ENCODE peak calls at places on chromosomes 16 and 17, in eight cellular contexts. D, B, L, W, H, C, Q and M are unnamed samples.

GRCh38 chr16:78748471-78748929 is 649.0 kb downstream of the WWOX start:
- DNase-seq in D (no peak), B (peak; percentile 51), L (no peak), W (no peak), H (no peak), C (no peak), Q (no peak), M (no peak)

GRCh38 chr16:59645194-59645593 is 911.1 kb upstream of the GOT2 start:
- DNase-seq in D (no peak), B (no peak), L (no peak), W (no peak), H (no peak), C (no peak), Q (no peak), M (no peak)

GRCh38 chr17:73474370-73474988 is 162.7 kb upstream of the CDC42EP4 start:
- DNase-seq in D (peak; percentile 63), B (peak; percentile 98), L (peak; percentile 8), W (peak; percentile 52), H (no peak), C (peak; percentile 88), Q (no peak), M (no peak)

GRCh38 chr17:59266748-59267147 is 46.4 kb downstream of the GDPD1 start:
- DNase-seq in D (no peak), B (no peak), L (no peak), W (no peak), H (no peak), C (no peak), Q (no peak), M (no peak)

GRCh38 chr16:67016681-67017450 is 12.1 kb upstream of the CBFB start:
- DNase-seq in D (no peak), B (no peak), L (no peak), W (no peak), H (no peak), C (no peak), Q (no peak), M (no peak)

GRCh38 chr17:19365499-19365817 is 2.9 kb upstream of the B9D1 start:
- DNase-seq in D (no peak), B (no peak), L (no peak), W (no peak), H (no peak), C (no peak), Q (no peak), M (no peak)

GRCh38 chr16:11315499-11315898 is 29.8 kb upstream of the RMI2 start:
- DNase-seq in D (no peak), B (no peak), L (no peak), W (no peak), H (no peak), C (no peak), Q (peak; percentile 100), M (no peak)

GRCh38 chr16:50583211-50583610 is 35.0 kb downstream of the NKD1 start:
- DNase-seq in D (no peak), B (no peak), L (no peak), W (no peak), H (no peak), C (no peak), Q (no peak), M (no peak)

GRCh38 chr17:1931759-1932579 is 93.2 kb downstream of the RTN4RL1 start:
- DNase-seq in D (no peak), B (no peak), L (no peak), W (no peak), H (no peak), C (no peak), Q (peak; percentile 76), M (no peak)

GRCh38 chr17:8696456-8696855 is 48.2 kb downstream of the CCDC42 start:
- DNase-seq in D (no peak), B (no peak), L (no peak), W (no peak), H (no peak), C (no peak), Q (peak; percentile 70), M (no peak)

GRCh38 chr17:2393954-2394749 is 6.7 kb downstream of the MNT start:
- DNase-seq in D (no peak), B (peak; percentile 22), L (no peak), W (no peak), H (no peak), C (no peak), Q (peak; percentile 92), M (no peak)

DNA sequence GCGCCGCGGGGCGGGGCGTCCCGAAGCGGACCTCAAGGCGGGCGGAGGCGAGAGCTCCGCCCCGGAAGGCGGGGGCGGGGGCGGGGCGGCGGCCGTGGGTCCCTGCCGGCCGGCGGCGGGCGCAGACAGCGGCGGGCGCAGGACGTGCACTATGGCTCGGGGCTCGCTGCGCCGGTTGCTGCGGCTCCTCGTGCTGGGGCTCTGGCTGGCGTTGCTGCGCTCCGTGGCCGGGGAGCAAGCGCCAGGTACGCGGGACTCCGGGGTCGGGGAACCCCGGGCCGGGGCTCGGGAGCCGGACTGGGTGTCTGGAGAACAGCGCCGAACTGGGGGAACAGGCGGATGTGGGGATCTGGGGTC is at the start of gene TNFRSF12A:
- DNase-seq in D (peak; percentile 64), B (peak; percentile 95), L (no peak), W (peak; percentile 49), H (no peak), C (peak; percentile 87), Q (peak; percentile 92), M (peak; percentile 70)
- TF ChIP-seq CTCF in D (no peak), B (no peak), L (no peak), W (no peak), H (peak; percentile 1), C (no peak), Q (no peak), M (no peak)

GRCh38 chr16:19245326-19245925 is 40.1 kb upstream of the CLEC19A start:
- DNase-seq in D (no peak), B (no peak), L (no peak), W (no peak), H (no peak), C (no peak), Q (peak; percentile 12), M (no peak)
- TF ChIP-seq REST in D (no peak), B (no peak), L (no peak), W (no peak), H (no peak), C (no peak), Q (no peak), M (no peak)

GRCh38 chr16:30459456-30459855 is 13.1 kb upstream of the ITGAL start:
- DNase-seq in D (no peak), B (no peak), L (no peak), W (no peak), H (no peak), C (no peak), Q (no peak), M (peak; percentile 64)
- H3K4me3 ChIP-seq in D (no peak overlapping the region), B (no peak overlapping the region), L (no peak overlapping the region), W (no peak overlapping the region), H (peak overlapping the region; percentile 9), C (no peak overlapping the region), Q (no peak overlapping the region), M (no peak overlapping the region)

DNA sequence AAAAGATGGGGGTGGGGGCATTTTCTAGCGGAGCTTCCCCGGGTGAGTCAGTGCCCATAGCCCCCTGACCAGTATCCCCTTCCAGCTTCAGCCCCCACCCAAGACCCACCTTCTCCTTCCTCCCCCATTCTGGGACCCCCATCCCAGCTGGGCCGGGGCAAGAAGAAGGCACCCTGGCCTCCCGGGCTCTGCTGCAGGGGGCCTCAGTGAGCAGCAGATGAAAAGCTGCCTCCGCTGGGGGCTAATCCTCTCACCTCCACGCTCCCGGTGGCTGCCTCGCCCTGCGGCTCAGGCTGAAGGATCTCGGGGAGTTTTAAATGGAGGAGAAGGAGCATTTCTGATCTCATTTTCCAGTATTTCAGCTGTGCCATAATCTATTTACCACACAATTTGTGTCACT is 313.5 kb upstream of the TNRC6C start:
- DNase-seq in D (no peak), B (no peak), L (no peak), W (no peak), H (no peak), C (no peak), Q (peak; percentile 44), M (no peak)
- TF ChIP-seq CTCF in D (no peak), B (no peak), L (no peak), W (peak; percentile 16), H (no peak), C (no peak), Q (peak; percentile 50), M (no peak)

DNA sequence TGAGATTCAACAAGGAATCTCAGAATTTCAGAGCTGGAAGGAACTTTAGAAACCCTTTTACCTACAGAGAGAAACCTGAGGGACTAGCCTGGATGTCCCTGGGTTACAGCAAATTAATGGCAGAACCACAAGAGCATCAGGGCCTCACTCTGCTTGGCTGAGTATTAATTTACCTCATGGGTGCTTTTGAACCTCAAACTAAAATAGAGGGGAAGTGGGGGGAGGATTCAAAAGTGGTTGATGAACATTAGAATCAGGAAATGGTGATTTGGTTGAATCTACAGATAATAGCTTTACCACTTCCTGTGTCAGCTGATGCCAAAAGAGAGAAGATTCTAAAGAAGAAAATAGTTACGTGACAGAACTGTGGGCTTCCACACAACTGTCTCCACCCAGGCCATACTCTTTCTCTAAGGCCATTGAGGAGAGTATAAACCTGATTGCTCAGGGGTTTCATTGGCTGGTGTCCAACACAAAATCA is 11.3 kb upstream of the SKAP1 start:
- DNase-seq in D (no peak), B (no peak), L (no peak), W (no peak), H (peak; percentile 96), C (no peak), Q (no peak), M (no peak)
- TF ChIP-seq REST in D (no peak), B (no peak), L (no peak), W (no peak), H (no peak), C (no peak), Q (no peak), M (no peak)

DNA sequence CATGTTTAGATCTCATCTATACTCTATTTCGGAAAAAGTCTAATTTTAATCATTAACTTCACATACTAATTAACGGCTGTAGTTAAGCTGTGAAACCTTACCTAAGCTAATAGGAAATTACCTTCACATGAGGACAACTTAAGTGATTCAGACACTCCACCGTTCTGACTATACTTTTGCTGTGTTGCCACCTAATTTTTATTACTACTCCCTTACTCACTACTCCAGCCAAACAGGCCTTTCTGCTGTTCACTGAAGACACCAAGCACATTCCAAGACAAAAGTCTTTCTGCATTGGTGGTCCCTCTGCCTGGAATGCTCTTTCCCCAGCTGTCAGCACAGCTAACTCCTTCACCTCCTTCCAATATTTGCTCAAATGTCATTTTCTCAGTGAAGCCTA is 1.3 kb downstream of the CMTR2 start:
- DNase-seq in D (no peak), B (no peak), L (no peak), W (no peak), H (no peak), C (no peak), Q (no peak), M (no peak)
- H3K4me3 ChIP-seq in D (peak overlapping the region; percentile 67), B (peak overlapping the region; percentile 96), L (peak overlapping the region; percentile 84), W (peak overlapping the region; percentile 77), H (peak overlapping the region; percentile 80), C (peak overlapping the region; percentile 62), Q (peak overlapping the region; percentile 94), M (peak overlapping the region; percentile 79)

GRCh38 chr16:24805484-24805883 is 40.3 kb upstream of the SLC5A11 start:
- DNase-seq in D (no peak), B (no peak), L (no peak), W (no peak), H (no peak), C (no peak), Q (no peak), M (no peak)

GRCh38 chr16:24801761-24802302 is 43.9 kb upstream of the SLC5A11 start:
- DNase-seq in D (no peak), B (no peak), L (no peak), W (no peak), H (no peak), C (no peak), Q (no peak), M (no peak)

GRCh38 chr16:24800586-24800985 is 45.2 kb upstream of the SLC5A11 start:
- DNase-seq in D (peak; percentile 32), B (no peak), L (peak; percentile 12), W (no peak), H (no peak), C (peak; percentile 21), Q (peak; percentile 17), M (peak; percentile 9)
- TF ChIP-seq CTCF in D (peak; percentile 61), B (no peak), L (peak; percentile 82), W (peak; percentile 27), H (no peak), C (peak; percentile 49), Q (peak; percentile 18), M (peak; percentile 15)